ENCODE peak calls at places on chromosomes 2 and 18, in nine cellular contexts. P is kidney, S is BJ, Z is HL-60, M is GM23338, Y is HFFc6, J is testis, L is GM06990, X is epithelial cell of esophagus. E is an unnamed sample.

GRCh38 chr18:34821669-34822210 is 111.6 kb downstream of the DTNA start:
- DNase-seq in Z (no peak), Y (peak), J (no peak), X (no peak), S (no peak), L (no peak), M (peak), P (no peak), E (no peak)

GRCh38 chr2:30679416-30680088 is 127.7 kb downstream of the CAPN13 start:
- DNase-seq in Y (no peak), M (peak), Z (no peak), P (no peak), S (no peak), L (no peak), J (no peak), X (peak), E (no peak)

GRCh38 chr2:4516362-4516761 is 813.0 kb downstream of the DCDC2C start:
- DNase-seq in Y (no peak), X (no peak), M (no peak), S (no peak), L (no peak), P (no peak), J (no peak), Z (no peak), E (no peak)

GRCh38 chr18:58221060-58221725 is 177.2 kb downstream of the NEDD4L start:
- DNase-seq in M (peak), Y (peak), S (no peak), J (no peak), X (peak), P (no peak), Z (no peak), L (no peak), E (no peak)

GRCh38 chr2:112705576-112705975 is 15.2 kb upstream of the NT5DC4 start:
- DNase-seq in Z (no peak), Y (peak), J (no peak), X (no peak), L (no peak), P (no peak), S (no peak), M (no peak), E (peak)

GRCh38 chr18:3972291-3972985 is 482.7 kb downstream of the DLGAP1 start:
- DNase-seq in Y (peak), Z (no peak), S (no peak), P (no peak), J (no peak), M (peak), L (no peak), X (peak), E (no peak)

GRCh38 chr2:215930505-215931233 is 82.7 kb downstream of the MREG start:
- DNase-seq in L (no peak), S (no peak), Z (no peak), Y (peak), P (no peak), J (no peak), M (no peak), X (peak), E (no peak)

GRCh38 chr2:28633739-28634138 is 117.9 kb upstream of the PPP1CB start:
- DNase-seq in S (no peak), Y (peak), L (no peak), J (no peak), Z (no peak), M (no peak), X (peak), P (no peak), E (no peak)

GRCh38 chr2:126244937-126245336 is 411.0 kb upstream of the GYPC start:
- DNase-seq in M (peak), X (no peak), S (no peak), Z (peak), J (peak), L (no peak), Y (no peak), P (no peak), E (no peak)

GRCh38 chr2:239268082-239268481 is 132.7 kb downstream of the HDAC4 start:
- DNase-seq in X (no peak), M (no peak), Z (no peak), L (no peak), Y (no peak), J (peak), P (peak), S (no peak), E (no peak)

GRCh38 chr2:104078431-104079157 is 775.3 kb upstream of the POU3F3 start:
- DNase-seq in Y (no peak), M (peak), Z (no peak), S (no peak), P (no peak), J (peak), X (no peak), L (no peak), E (no peak)
- TF ChIP-seq CTCF in Y (no peak), M (peak), Z (no peak), S (no peak), P (no peak), J (peak), X (no peak), L (peak), E (no peak)

GRCh38 chr2:109064660-109065306 is 64.2 kb upstream of the SH3RF3 start:
- DNase-seq in J (no peak), L (no peak), P (no peak), S (no peak), M (no peak), X (no peak), Z (no peak), Y (no peak), E (no peak)

GRCh38 chr2:109061736-109062557 is 67.1 kb upstream of the SH3RF3 start:
- DNase-seq in Y (no peak), S (no peak), X (no peak), P (no peak), Z (no peak), J (no peak), M (no peak), L (no peak), E (no peak)

GRCh38 chr2:109063326-109063670 is 65.7 kb upstream of the SH3RF3 start:
- DNase-seq in P (no peak), L (no peak), Y (no peak), Z (peak), M (peak), S (no peak), X (peak), J (no peak), E (no peak)

GRCh38 chr2:109060496-109060895 is 68.5 kb upstream of the SH3RF3 start:
- DNase-seq in M (no peak), X (no peak), J (no peak), Y (no peak), P (no peak), S (no peak), L (no peak), Z (no peak), E (no peak)

DNA sequence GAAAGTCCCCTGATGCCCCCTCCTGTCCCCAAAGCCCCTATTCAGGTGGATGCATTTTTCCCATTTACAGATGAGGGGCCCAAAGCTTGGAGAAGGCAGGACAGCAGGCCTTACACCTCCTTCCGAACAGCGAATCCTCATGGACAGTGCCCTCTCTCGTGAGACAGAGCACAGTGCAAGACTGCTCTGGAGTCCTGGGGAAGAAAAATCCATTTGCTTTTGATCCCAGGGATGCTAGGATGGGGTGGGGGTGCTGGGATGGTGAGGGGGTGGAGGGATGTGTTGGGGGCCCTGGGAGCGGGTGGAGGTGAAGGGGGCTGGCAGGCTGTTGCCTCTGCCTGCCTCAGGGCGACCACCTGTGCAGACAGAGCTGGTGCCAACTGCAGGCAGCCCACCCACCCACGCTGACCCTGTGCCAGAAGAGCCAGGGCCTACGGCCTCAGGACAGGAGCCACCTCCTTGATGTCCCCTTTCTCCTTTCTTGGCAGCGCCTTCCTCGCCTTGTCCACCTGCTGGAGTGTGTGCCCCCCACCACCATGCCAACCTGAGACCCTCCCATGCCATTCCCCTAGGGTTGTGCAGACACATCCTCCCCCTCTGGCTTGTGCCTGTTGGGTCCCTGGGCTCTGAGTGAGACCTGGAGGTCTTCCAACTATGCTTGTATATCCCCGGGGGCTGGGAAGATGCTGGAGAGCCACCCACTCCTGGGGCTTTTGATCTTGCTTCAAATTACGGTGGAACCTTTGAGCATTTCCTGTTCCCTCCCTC is 66.3 kb upstream of the SH3RF3 start:
- DNase-seq in P (no peak), Y (no peak), S (no peak), X (no peak), M (peak), Z (no peak), L (no peak), J (no peak), E (no peak)
- TF ChIP-seq CTCF in P (peak), Y (peak), S (no peak), X (no peak), M (peak), Z (no peak), L (no peak), J (no peak), E (no peak)

GRCh38 chr2:190277234-190278112 is 42.2 kb downstream of the HIBCH start:
- DNase-seq in P (no peak), M (peak), X (peak), J (no peak), S (no peak), L (peak), Z (no peak), Y (peak), E (no peak)
- TF ChIP-seq CTCF in P (peak), M (peak), X (peak), J (peak), S (peak), L (peak), Z (no peak), Y (peak), E (peak)

GRCh38 chr2:162938387-162938786 is 99.8 kb upstream of the KCNH7 start:
- DNase-seq in S (no peak), Y (no peak), Z (no peak), P (peak), X (no peak), J (no peak), L (no peak), M (peak), E (no peak)
- TF ChIP-seq CTCF in S (no peak), Y (no peak), Z (no peak), P (no peak), X (no peak), J (no peak), L (no peak), M (peak), E (no peak)